ENCODE peak calls at places on chromosomes 7 and 10, in seven cellular contexts. C, L, N, R, B, E and P are unnamed samples.

GRCh38 chr10:120987359-120987758 is 136.2 kb downstream of the WDR11 start:
- DNase-seq in C (no peak), L (no peak), N (peak; percentile 12), R (no peak), B (no peak), E (no peak), P (no peak)

GRCh38 chr10:17001961-17002749 is 127.5 kb downstream of the CUBN start:
- DNase-seq in C (peak; percentile 88), L (peak; percentile 63), N (no peak), R (peak; percentile 99), B (no peak), E (no peak), P (no peak)

GRCh38 chr10:27390681-27391080 is 113.4 kb upstream of the RAB18 start:
- DNase-seq in C (peak; percentile 7), L (no peak), N (no peak), R (peak; percentile 31), B (no peak), E (no peak), P (no peak)

GRCh38 chr10:37442882-37443281 is 317.5 kb downstream of the ANKRD30A start:
- DNase-seq in C (no peak), L (no peak), N (no peak), R (no peak), B (no peak), E (no peak), P (no peak)

GRCh38 chr7:40717242-40717641 is 582.4 kb downstream of the SUGCT start:
- DNase-seq in C (peak; percentile 81), L (peak; percentile 93), N (peak; percentile 96), R (peak; percentile 85), B (peak; percentile 73), E (peak; percentile 77), P (peak; percentile 36)

GRCh38 chr7:149625339-149625946 is 127.8 kb upstream of the ZNF746 start:
- DNase-seq in C (peak; percentile 54), L (peak; percentile 66), N (peak; percentile 65), R (peak; percentile 71), B (peak; percentile 78), E (no peak), P (peak; percentile 50)

GRCh38 chr10:100370561-100370975 is 23.5 kb downstream of the SCD start:
- DNase-seq in C (peak; percentile 27), L (no peak), N (no peak), R (peak; percentile 78), B (no peak), E (peak; percentile 72), P (no peak)

GRCh38 chr7:149692557-149692982 is 80.8 kb downstream of the ZNF467 start:
- DNase-seq in C (no peak), L (no peak), N (peak; percentile 58), R (no peak), B (peak; percentile 75), E (no peak), P (no peak)

GRCh38 chr7:5303885-5304505 is 21.3 kb downstream of the SLC29A4 start:
- DNase-seq in C (no peak), L (no peak), N (no peak), R (no peak), B (no peak), E (no peak), P (no peak)

GRCh38 chr10:108051218-108051617 is 886.7 kb upstream of the SORCS1 start:
- DNase-seq in C (no peak), L (no peak), N (no peak), R (no peak), B (no peak), E (no peak), P (no peak)

GRCh38 chr10:13087601-13087985 is 12.4 kb upstream of the OPTN start:
- DNase-seq in C (no peak), L (no peak), N (no peak), R (no peak), B (no peak), E (no peak), P (no peak)

GRCh38 chr10:50326757-50327701 is 75.7 kb upstream of the ASAH2 start:
- DNase-seq in C (peak; percentile 72), L (no peak), N (no peak), R (no peak), B (no peak), E (peak; percentile 32), P (no peak)

GRCh38 chr7:116632349-116632748 is 39.6 kb upstream of the MET start:
- DNase-seq in C (peak; percentile 54), L (no peak), N (no peak), R (peak; percentile 51), B (no peak), E (no peak), P (no peak)

GRCh38 chr7:127189074-127189473 is 63.7 kb downstream of the GRM8 start:
- DNase-seq in C (no peak), L (peak; percentile 39), N (no peak), R (no peak), B (no peak), E (no peak), P (no peak)

GRCh38 chr7:39664057-39664456 is 40.7 kb downstream of the RALA start:
- DNase-seq in C (no peak), L (peak; percentile 33), N (no peak), R (no peak), B (no peak), E (no peak), P (no peak)

GRCh38 chr7:12949060-12950045 is 261.9 kb downstream of the ARL4A start:
- DNase-seq in C (peak; percentile 55), L (peak; percentile 8), N (no peak), R (peak; percentile 27), B (no peak), E (no peak), P (no peak)

GRCh38 chr7:77327067-77327931 is 88.8 kb downstream of the GSAP start:
- DNase-seq in C (peak; percentile 91), L (peak; percentile 54), N (no peak), R (peak; percentile 94), B (no peak), E (peak; percentile 95), P (no peak)

GRCh38 chr7:112616295-112616694 is 135.5 kb downstream of the LSMEM1 start:
- DNase-seq in C (no peak), L (no peak), N (no peak), R (no peak), B (no peak), E (no peak), P (no peak)

GRCh38 chr7:5629941-5630340 is 151.5 kb downstream of the RNF216 start:
- DNase-seq in C (peak; percentile 74), L (peak; percentile 73), N (no peak), R (peak; percentile 89), B (peak; percentile 46), E (no peak), P (no peak)

GRCh38 chr7:133491846-133492652 is 239.2 kb downstream of the EXOC4 start:
- DNase-seq in C (peak; percentile 40), L (no peak), N (no peak), R (peak; percentile 16), B (no peak), E (peak; percentile 78), P (no peak)

GRCh38 chr10:76433161-76434005 is 1002.0 kb downstream of the LRMDA start:
- DNase-seq in C (no peak), L (peak; percentile 97), N (no peak), R (no peak), B (no peak), E (peak; percentile 29), P (no peak)

GRCh38 chr7:71238541-71238940 is 106.6 kb downstream of the GALNT17 start:
- DNase-seq in C (no peak), L (no peak), N (no peak), R (no peak), B (no peak), E (no peak), P (no peak)
- H3K27ac ChIP-seq in C (no peak overlapping the region), L (no peak overlapping the region), N (no peak overlapping the region), R (no peak overlapping the region), B (no peak overlapping the region), E (no peak overlapping the region), P (no peak overlapping the region)

DNA sequence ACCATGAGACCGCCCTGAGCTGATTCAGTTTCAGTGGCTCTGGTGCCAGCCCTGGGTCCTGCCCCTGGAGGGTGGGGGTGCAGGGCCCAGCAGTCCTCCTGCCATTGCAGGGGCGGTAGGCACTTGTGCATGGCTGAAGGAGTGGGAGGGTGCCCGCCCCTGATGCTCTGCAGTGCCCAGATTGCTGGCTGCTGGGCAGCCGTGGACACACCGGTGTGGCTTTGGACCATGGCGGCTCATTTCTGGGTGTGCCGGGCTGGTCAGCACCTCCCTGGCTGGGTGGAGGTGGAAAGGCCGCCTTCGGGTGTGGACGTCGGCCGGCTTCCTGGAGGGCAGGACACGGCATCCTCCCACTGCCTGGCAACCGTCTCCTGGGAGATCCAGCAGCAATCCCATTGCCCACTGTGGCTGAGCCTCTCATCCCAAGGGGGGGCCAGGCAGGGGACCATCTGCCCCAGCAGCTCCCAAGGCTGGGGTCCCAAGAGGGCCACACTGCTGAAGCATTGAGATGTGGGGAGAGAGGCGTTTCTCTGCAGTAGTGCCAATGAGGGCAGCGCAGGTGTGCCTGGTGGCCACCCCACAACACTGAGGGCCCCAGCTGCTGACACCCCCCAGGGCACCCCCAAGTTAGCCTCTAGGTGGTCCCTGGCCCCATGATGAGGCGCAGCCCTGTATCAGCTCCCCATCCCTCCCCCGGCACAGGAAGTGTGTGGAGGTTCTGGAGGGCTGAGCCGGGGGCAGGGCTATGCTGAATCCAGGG is 12.9 kb downstream of the TTYH3 start:
- DNase-seq in C (no peak), L (no peak), N (no peak), R (no peak), B (no peak), E (no peak), P (no peak)
- H2AK5ac ChIP-seq in C (peak overlapping the region; percentile 56), L (peak overlapping the region; percentile 7), N (no peak overlapping the region), R (peak overlapping the region; percentile 87), B (peak overlapping the region; percentile 82), E (peak overlapping the region; percentile 14), P (peak overlapping the region; percentile 68)

GRCh38 chr10:43440782-43441134 is 3.8 kb downstream of the ZNF487 start:
- DNase-seq in C (no peak), L (no peak), N (no peak), R (peak; percentile 28), B (no peak), E (no peak), P (no peak)

GRCh38 chr10:43436291-43437140 is at the start of gene ZNF487:
- DNase-seq in C (peak; percentile 79), L (peak; percentile 96), N (peak; percentile 95), R (peak; percentile 94), B (peak; percentile 94), E (peak; percentile 92), P (peak; percentile 86)

DNA sequence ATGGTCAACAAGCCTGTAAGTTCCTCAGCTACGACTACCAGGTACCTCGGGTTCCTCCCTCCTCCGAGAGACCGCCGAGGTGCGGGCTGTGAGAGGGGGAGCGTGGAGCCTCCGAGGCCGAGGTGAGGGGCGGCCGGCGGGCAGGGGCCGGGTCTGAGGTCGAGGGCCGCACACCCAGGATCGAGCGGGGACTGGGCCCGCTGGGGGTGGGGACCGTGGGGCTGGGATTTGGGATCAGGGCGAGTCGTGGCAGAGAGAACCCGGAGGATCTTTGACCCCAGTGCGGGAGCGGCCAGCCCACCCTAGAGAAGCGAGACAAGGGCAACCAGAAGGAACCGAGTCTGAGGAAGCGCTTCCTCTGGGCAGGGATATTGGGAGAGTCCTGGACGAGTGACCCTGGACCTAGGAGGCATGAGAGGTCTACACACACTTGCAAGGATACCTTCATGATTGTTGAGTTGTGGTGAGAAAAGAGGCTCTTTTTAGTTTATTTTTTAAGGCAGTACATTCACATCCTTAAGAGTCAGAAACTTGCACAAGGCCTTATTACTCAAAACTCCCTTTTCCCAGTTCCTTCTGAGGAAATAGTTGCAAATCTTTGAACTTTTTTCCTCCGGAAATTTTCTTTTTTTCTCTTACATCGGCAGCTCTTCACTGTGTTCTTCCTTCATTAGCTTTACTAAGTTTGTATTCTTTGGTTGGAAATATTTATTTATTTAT is 390 bp downstream of the ZNF487 start:
- DNase-seq in C (no peak), L (no peak), N (no peak), R (peak; percentile 55), B (no peak), E (peak; percentile 9), P (peak; percentile 43)
- H3K4me1 ChIP-seq in C (no peaks in the 10 kb centered on the region), L (no peaks in the 10 kb centered on the region), N (no peaks in the 10 kb centered on the region), R (peaks cover 3% of the 10 kb centered on the region), B (no peaks in the 10 kb centered on the region), E (no peaks in the 10 kb centered on the region), P (peaks cover 5% of the 10 kb centered on the region)

GRCh38 chr7:106063039-106063438 is 49.1 kb downstream of the SYPL1 start:
- DNase-seq in C (no peak), L (no peak), N (no peak), R (no peak), B (no peak), E (no peak), P (no peak)
- H3K27ac ChIP-seq in C (no peak overlapping the region), L (no peak overlapping the region), N (no peak overlapping the region), R (no peak overlapping the region), B (no peak overlapping the region), E (no peak overlapping the region), P (no peak overlapping the region)